ENCODE peak calls at places on chromosomes 6 and 20, in five cellular contexts. H is fibroblast of the aortic adventitia, U is keratinocyte, O is H9, Y is left ventricle myocardium inferior. B is an unnamed sample.

GRCh38 chr6:115370202-115370601 is 690.5 kb downstream of the FRK start:
- DNase-seq in H (no peak), Y (no peak), O (no peak), U (no peak), B (no peak)

GRCh38 chr6:131924881-131925474 is 26.2 kb downstream of the CCN2 start:
- DNase-seq in U (no peak), O (no peak), Y (no peak), H (peak; percentile 76), B (no peak)

GRCh38 chr6:17536586-17536985 is 63.5 kb upstream of the FAM8A1 start:
- DNase-seq in Y (no peak), U (no peak), O (no peak), H (no peak), B (no peak)

GRCh38 chr6:75183099-75183541 is 22.7 kb downstream of the COL12A1 start:
- DNase-seq in O (no peak), U (no peak), H (peak; percentile 64), Y (no peak), B (peak; percentile 92)

GRCh38 chr6:25350593-25350992 is 71.4 kb downstream of the CARMIL1 start:
- DNase-seq in H (peak; percentile 39), O (no peak), Y (no peak), U (no peak), B (no peak)

GRCh38 chr6:129476810-129477209 is 233.2 kb downstream of the ARHGAP18 start:
- DNase-seq in H (peak; percentile 9), Y (no peak), U (no peak), O (no peak), B (no peak)

GRCh38 chr6:1838604-1839003 is 228.9 kb downstream of the FOXC1 start:
- DNase-seq in U (no peak), H (peak; percentile 45), O (no peak), Y (no peak), B (no peak)

GRCh38 chr20:47432251-47433210 is 69.2 kb upstream of the NCOA3 start:
- DNase-seq in U (no peak), Y (no peak), O (no peak), H (no peak), B (no peak)

GRCh38 chr6:119921491-119922010 is 572.0 kb upstream of the MAN1A1 start:
- DNase-seq in H (no peak), O (no peak), U (no peak), Y (no peak), B (no peak)

GRCh38 chr6:7692453-7692784 is 33.5 kb upstream of the BMP6 start:
- DNase-seq in U (no peak), Y (no peak), H (no peak), O (no peak), B (no peak)

GRCh38 chr20:8018928-8019177 is 708 bp downstream of the TMX4 start:
- DNase-seq in O (no peak), Y (no peak), H (no peak), U (peak; percentile 2), B (no peak)

GRCh38 chr6:125753937-125754259 is 4.5 kb downstream of the HEY2 start:
- DNase-seq in O (no peak), Y (no peak), H (no peak), U (no peak), B (no peak)

GRCh38 chr6:23414204-23414501 is 711.9 kb upstream of the NRSN1 start:
- DNase-seq in H (peak; percentile 67), U (no peak), Y (no peak), O (no peak), B (peak; percentile 54)

GRCh38 chr6:1657116-1657776 is 47.5 kb downstream of the FOXC1 start:
- DNase-seq in U (no peak), O (no peak), Y (no peak), H (no peak), B (no peak)

GRCh38 chr6:37860226-37860839 is 40.8 kb downstream of the ZFAND3 start:
- DNase-seq in H (peak; percentile 72), O (no peak), Y (no peak), U (no peak), B (no peak)

GRCh38 chr6:34196116-34196832 is 40.4 kb upstream of the HMGA1 start:
- DNase-seq in U (no peak), O (peak; percentile 74), Y (peak; percentile 88), H (peak; percentile 74), B (peak; percentile 3)

GRCh38 chr6:118720125-118720473 is 68.7 kb upstream of the CEP85L start:
- DNase-seq in U (no peak), O (no peak), Y (no peak), H (no peak), B (no peak)

GRCh38 chr6:37362101-37362823 is 8.5 kb downstream of the RNF8 start:
- DNase-seq in Y (no peak), O (no peak), H (no peak), U (no peak), B (no peak)

GRCh38 chr6:25278557-25278913 is 639 bp upstream of the CARMIL1 start:
- DNase-seq in Y (no peak), U (no peak), O (no peak), H (no peak), B (no peak)

GRCh38 chr6:12289655-12290489 is at the start of gene EDN1:
- DNase-seq in H (peak; percentile 93), O (peak; percentile 87), Y (peak; percentile 67), U (no peak), B (no peak)

GRCh38 chr20:3010985-3011723 is 32.3 kb upstream of the GNRH2 start:
- DNase-seq in H (peak; percentile 61), Y (no peak), O (no peak), U (no peak), B (no peak)

GRCh38 chr20:58719258-58719657 is 26.7 kb downstream of the NPEPL1 start:
- DNase-seq in U (no peak), H (no peak), O (peak; percentile 20), Y (peak; percentile 7), B (no peak)

GRCh38 chr20:59665656-59666555 is 61.6 kb downstream of the PHACTR3 start:
- DNase-seq in Y (no peak), U (no peak), O (no peak), H (no peak), B (no peak)

GRCh38 chr6:168050861-168051586 is 28.0 kb downstream of the FRMD1 start:
- DNase-seq in H (no peak), O (peak; percentile 55), U (no peak), Y (no peak), B (no peak)

GRCh38 chr6:125839471-125839870 is 48.7 kb downstream of the NCOA7 start:
- DNase-seq in Y (no peak), H (no peak), U (no peak), O (no peak), B (no peak)

GRCh38 chr6:13451181-13451700 is 36.2 kb downstream of the GFOD1 start:
- DNase-seq in O (no peak), U (no peak), H (no peak), Y (no peak), B (no peak)

GRCh38 chr6:40956871-40957270 is 82.2 kb downstream of the UNC5CL start:
- DNase-seq in U (no peak), H (peak; percentile 9), O (no peak), Y (no peak), B (no peak)

GRCh38 chr6:113856011-113856551 is 1.1 kb upstream of the MARCKS start:
- DNase-seq in O (peak; percentile 28), H (peak; percentile 68), U (no peak), Y (no peak), B (no peak)

GRCh38 chr6:113856571-113857564 is at the start of gene MARCKS:
- DNase-seq in O (peak; percentile 82), U (no peak), Y (peak; percentile 83), H (peak; percentile 90), B (peak; percentile 51)

GRCh38 chr6:113853252-113853651 is 3.9 kb upstream of the MARCKS start:
- DNase-seq in H (no peak), Y (no peak), U (no peak), O (no peak), B (no peak)

GRCh38 chr6:113855500-113856010 is 1.6 kb upstream of the MARCKS start:
- DNase-seq in Y (peak; percentile 17), O (no peak), H (peak; percentile 54), U (no peak), B (no peak)

DNA sequence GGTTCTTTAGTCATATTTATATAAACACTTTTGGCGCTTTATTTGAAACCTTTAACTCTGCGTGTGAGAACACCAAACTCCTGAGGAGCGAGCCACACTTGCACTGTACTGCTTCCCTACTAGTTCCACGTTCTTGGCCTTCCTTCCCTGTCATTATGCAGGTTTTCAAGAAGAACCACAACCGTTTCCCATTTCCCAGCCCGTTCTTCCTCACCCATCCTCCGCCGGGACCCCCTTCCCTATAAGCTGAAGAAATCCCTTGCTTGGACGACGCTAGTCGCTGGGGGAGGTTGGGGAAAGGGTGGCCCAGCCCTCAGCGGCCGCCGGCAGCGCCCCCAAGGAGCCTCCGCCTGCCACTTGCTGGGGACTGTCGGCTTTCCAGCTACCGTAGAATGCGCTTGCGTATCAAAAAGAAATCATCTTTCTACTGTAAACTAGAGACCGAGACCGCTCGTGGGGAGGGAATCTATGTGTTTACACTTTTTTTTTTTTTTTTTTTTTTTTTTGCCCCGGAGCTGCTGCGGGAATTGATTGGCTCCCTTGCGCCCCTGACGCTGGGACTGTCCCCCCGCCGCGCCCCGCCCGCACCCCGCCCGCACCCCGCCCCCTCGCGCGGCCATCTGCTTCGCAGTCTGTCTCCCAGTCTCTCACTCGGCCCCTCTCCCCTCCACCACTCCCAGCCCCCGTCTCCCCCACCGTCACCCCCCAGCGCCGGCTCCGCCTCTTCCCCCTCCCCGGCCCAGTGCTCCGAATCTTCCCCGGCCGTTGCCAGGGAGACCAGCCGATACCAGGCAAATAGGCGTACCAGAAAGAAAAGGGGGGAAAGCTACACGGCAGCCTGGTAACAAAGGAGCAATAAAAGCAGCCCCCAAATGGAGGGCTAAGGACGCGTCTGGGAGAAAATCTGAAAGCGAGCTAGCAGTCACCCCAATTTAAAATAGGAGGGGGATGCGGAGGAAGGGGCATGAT is 2.3 kb upstream of the MARCKS start:
- DNase-seq in H (peak; percentile 75), Y (peak; percentile 77), O (peak; percentile 93), U (no peak), B (no peak)
- TF ChIP-seq CTCF in H (no peak), Y (no peak), O (peak; percentile 33), U (no peak), B (peak; percentile 31)

DNA sequence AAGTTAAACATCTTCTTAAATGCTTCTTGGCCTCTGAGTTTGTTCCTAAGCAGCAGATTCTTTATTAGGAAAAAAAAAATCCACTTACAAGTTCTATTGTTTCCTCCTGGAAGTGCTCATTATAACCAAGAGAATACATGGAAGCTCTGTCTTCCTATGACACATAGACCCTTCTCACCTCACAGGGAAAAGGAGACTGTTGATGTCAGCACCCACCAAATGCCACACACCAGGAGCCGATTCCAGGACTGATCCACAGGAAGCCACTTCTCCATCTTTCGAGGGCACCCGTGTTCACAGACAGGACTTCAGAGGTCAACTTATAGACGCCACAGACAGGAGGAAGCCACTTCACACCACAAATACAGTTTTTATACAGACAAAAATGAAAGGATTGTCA is 13.4 kb upstream of the BNIP5 start:
- DNase-seq in U (no peak), H (peak; percentile 30), O (no peak), Y (no peak), B (no peak)
- TF ChIP-seq CTCF in U (no peak), H (no peak), O (no peak), Y (no peak), B (no peak)

GRCh38 chr6:157982580-157983438 is 1.1 kb downstream of the SYNJ2 start:
- DNase-seq in H (peak; percentile 45), O (no peak), U (no peak), Y (no peak), B (no peak)
- TF ChIP-seq CTCF in H (peak; percentile 35), O (peak; percentile 43), U (no peak), Y (peak; percentile 26), B (peak; percentile 48)

DNA sequence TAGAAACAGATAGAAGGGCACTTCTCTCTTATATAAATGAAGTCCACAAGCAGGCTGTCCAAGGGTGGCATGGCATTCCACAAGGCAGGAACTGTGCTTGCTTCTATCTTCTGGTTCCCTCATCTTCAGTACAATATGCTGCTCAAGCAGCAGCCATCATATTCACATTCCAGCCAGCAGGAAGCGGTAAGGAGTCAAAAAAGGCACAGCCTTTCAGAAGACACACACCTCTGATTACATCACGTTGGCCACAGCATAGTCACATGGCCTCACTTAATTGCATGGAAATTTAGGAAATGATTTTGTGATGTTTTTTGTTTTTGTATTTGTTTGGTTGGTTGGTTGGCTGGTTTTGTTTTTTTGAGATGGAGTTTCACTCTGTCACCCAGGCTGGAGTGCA is 19.0 kb downstream of the REM1 start:
- DNase-seq in U (peak; percentile 23), Y (no peak), O (peak; percentile 73), H (peak; percentile 55), B (no peak)
- TF ChIP-seq CTCF in U (peak; percentile 49), Y (peak; percentile 35), O (peak; percentile 56), H (peak; percentile 55), B (peak; percentile 53)

B was measured in BJ.